ENCODE peak calls at places on chromosomes 1 and 21, in six cellular contexts. R, A, I, J, H and Y are unnamed samples.

GRCh38 chr1:8396912-8397406 is 79.0 kb downstream of the SLC45A1 start:
- DNase-seq in J (peak), R (peak), A (no peak), I (peak), H (no peak), Y (peak)

GRCh38 chr1:200445213-200445612 is 35.4 kb upstream of the ZNF281 start:
- DNase-seq in H (no peak), R (peak), A (no peak), J (peak), I (no peak), Y (peak)

GRCh38 chr1:174659823-174660222 is 212.1 kb downstream of the GPR52 start:
- DNase-seq in J (peak), I (no peak), A (no peak), R (peak), H (no peak), Y (peak)

GRCh38 chr1:172851871-172852270 is 193.0 kb downstream of the FASLG start:
- DNase-seq in H (no peak), J (no peak), R (no peak), A (no peak), I (no peak), Y (no peak)

GRCh38 chr1:29849038-29849750 is 612.9 kb downstream of the PTPRU start:
- DNase-seq in H (no peak), R (peak), I (peak), A (no peak), J (peak), Y (peak)

GRCh38 chr1:31848381-31848897 is 32.6 kb upstream of the SPOCD1 start:
- DNase-seq in H (no peak), J (no peak), A (peak), I (no peak), R (no peak), Y (no peak)

GRCh38 chr21:41360072-41360821 is 1.6 kb upstream of the MX2 start:
- DNase-seq in J (peak), A (no peak), I (no peak), H (peak), R (no peak), Y (no peak)

GRCh38 chr1:108829498-108829916 is 27.4 kb downstream of the AKNAD1 start:
- DNase-seq in J (peak), I (no peak), A (no peak), H (no peak), R (peak), Y (peak)

GRCh38 chr1:100597069-100597741 is 59.3 kb downstream of the GPR88 start:
- DNase-seq in A (no peak), I (no peak), H (no peak), R (peak), J (peak), Y (peak)

GRCh38 chr1:18021242-18021641 is 86.4 kb upstream of the IGSF21 start:
- DNase-seq in H (no peak), J (no peak), R (peak), I (no peak), A (no peak), Y (peak)